ENCODE peak calls at places on chromosome 2, in six cellular contexts. I is GM20000, H is Calu3, Y is pancreas, Z is bronchial epithelial cell, R is K562. S is an unnamed sample.

GRCh38 chr2:171404258-171404657 is 29.5 kb downstream of the METTL8 start:
- DNase-seq in R (no peak), Z (peak; percentile 93), Y (no peak), I (no peak), H (no peak), S (no peak)

GRCh38 chr2:241852116-241852980 is 6.3 kb downstream of the PDCD1 start:
- DNase-seq in H (no peak), Y (peak; percentile 3), R (no peak), I (peak; percentile 23), Z (no peak), S (no peak)

GRCh38 chr2:131130298-131130596 is 25.1 kb downstream of the PLEKHB2 start:
- DNase-seq in R (no peak), H (no peak), I (no peak), Z (no peak), Y (no peak), S (no peak)

GRCh38 chr2:105375001-105375561 is 23.8 kb downstream of the FHL2 start:
- DNase-seq in H (no peak), Y (no peak), Z (no peak), R (no peak), I (no peak), S (no peak)

GRCh38 chr2:144886847-144887246 is 366.9 kb upstream of the ZEB2 start:
- DNase-seq in Z (no peak), R (no peak), Y (peak; percentile 23), I (no peak), H (no peak), S (no peak)

GRCh38 chr2:105365176-105365575 is 27.8 kb downstream of the C2orf49 start:
- DNase-seq in Y (no peak), H (no peak), Z (no peak), I (no peak), R (no peak), S (no peak)

GRCh38 chr2:205617905-205618304 is 64.4 kb upstream of the NRP2 start:
- DNase-seq in Y (no peak), R (no peak), H (no peak), I (no peak), Z (peak; percentile 28), S (no peak)

GRCh38 chr2:146821836-146822316 is 1023.0 kb upstream of the ACVR2A start:
- DNase-seq in Z (peak; percentile 48), H (no peak), Y (no peak), R (no peak), I (no peak), S (no peak)

GRCh38 chr2:176500921-176501320 is 231.7 kb downstream of the MTX2 start:
- DNase-seq in H (no peak), R (no peak), Z (no peak), I (no peak), Y (no peak), S (no peak)

GRCh38 chr2:3664925-3665324 is 6.9 kb downstream of the ALLC start:
- DNase-seq in R (no peak), I (no peak), Y (no peak), Z (no peak), H (no peak), S (no peak)

GRCh38 chr2:3492951-3493609 is 26.3 kb downstream of the ADI1 start:
- DNase-seq in Y (no peak), H (no peak), Z (peak; percentile 16), R (no peak), I (no peak), S (peak; percentile 9)

GRCh38 chr2:43397411-43397810 is 171.0 kb upstream of the ZFP36L2 start:
- DNase-seq in Y (no peak), I (no peak), R (no peak), Z (no peak), H (no peak), S (no peak)

GRCh38 chr2:43399515-43400245 is 173.3 kb upstream of the ZFP36L2 start:
- DNase-seq in I (no peak), Y (no peak), H (no peak), Z (no peak), R (no peak), S (no peak)

GRCh38 chr2:43397821-43398220 is 171.4 kb upstream of the ZFP36L2 start:
- DNase-seq in R (no peak), I (no peak), Z (no peak), Y (no peak), H (no peak), S (no peak)

GRCh38 chr2:43400508-43400907 is 174.1 kb upstream of the ZFP36L2 start:
- DNase-seq in H (no peak), Y (no peak), I (no peak), R (no peak), Z (no peak), S (no peak)

GRCh38 chr2:43399098-43399497 is 172.7 kb upstream of the ZFP36L2 start:
- DNase-seq in Z (no peak), H (no peak), Y (no peak), R (no peak), I (no peak), S (no peak)
- TF ChIP-seq CTCF in Z (no peak), H (no peak), Y (no peak), R (no peak), I (no peak), S (no peak)

DNA sequence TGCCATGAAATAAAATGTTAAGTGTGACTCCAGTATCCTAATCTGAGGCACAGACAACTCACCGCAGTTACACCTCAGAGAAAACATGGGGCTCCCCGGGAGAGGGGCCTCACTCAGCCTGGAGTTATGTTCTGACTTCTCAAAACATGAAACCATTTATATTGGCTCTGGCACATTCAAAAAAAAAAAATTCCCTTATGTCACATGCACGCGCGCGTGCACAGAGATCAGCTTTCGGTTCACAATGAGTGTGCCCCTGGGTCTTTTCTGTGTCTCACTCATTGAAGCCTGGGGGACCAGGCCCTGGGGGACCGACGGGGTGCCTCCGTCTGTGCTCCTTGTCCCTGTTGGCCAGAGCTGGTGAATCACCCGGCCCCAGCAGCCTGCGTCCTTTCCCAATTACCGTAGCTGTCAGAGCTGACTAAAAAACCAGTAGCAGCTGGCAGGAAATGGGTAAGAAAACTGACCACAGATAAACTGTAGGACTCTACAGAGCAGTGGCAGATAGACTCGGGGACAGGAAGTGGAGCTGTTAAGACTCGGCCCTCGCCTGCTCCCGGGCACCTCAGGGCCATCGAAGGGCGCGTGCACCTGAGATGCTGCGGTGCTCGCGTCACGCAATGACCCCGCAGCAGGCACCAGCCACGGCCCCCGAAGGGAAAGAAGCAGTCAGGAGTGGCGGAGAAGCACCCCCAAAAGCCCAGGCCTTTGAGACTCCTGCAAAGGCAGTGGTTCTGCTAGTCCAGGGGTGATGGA is 138.3 kb upstream of the ID2 start:
- DNase-seq in H (no peak), Z (no peak), Y (no peak), R (no peak), I (peak; percentile 76), S (peak; percentile 82)
- TF ChIP-seq CTCF in H (no peak), Z (no peak), Y (no peak), R (no peak), I (no peak), S (no peak)

GRCh38 chr2:1153959-1154358 is 203.3 kb downstream of the SNTG2 start:
- DNase-seq in H (no peak), Z (no peak), Y (no peak), R (no peak), I (no peak), S (no peak)

GRCh38 chr2:1143129-1143528 is 192.5 kb downstream of the SNTG2 start:
- DNase-seq in H (no peak), I (no peak), R (no peak), Y (no peak), Z (peak; percentile 42), S (no peak)

GRCh38 chr2:1150724-1151511 is 200.3 kb downstream of the SNTG2 start:
- DNase-seq in I (no peak), Y (no peak), R (no peak), H (no peak), Z (no peak), S (no peak)

GRCh38 chr2:1152375-1152774 is 201.7 kb downstream of the SNTG2 start:
- DNase-seq in R (no peak), Z (no peak), Y (no peak), I (no peak), H (no peak), S (no peak)

GRCh38 chr2:1147873-1148612 is 197.4 kb downstream of the SNTG2 start:
- DNase-seq in R (no peak), H (no peak), Z (no peak), Y (no peak), I (no peak), S (no peak)
- TF ChIP-seq CTCF in R (no peak), H (no peak), Z (no peak), Y (no peak), I (no peak), S (no peak)

DNA sequence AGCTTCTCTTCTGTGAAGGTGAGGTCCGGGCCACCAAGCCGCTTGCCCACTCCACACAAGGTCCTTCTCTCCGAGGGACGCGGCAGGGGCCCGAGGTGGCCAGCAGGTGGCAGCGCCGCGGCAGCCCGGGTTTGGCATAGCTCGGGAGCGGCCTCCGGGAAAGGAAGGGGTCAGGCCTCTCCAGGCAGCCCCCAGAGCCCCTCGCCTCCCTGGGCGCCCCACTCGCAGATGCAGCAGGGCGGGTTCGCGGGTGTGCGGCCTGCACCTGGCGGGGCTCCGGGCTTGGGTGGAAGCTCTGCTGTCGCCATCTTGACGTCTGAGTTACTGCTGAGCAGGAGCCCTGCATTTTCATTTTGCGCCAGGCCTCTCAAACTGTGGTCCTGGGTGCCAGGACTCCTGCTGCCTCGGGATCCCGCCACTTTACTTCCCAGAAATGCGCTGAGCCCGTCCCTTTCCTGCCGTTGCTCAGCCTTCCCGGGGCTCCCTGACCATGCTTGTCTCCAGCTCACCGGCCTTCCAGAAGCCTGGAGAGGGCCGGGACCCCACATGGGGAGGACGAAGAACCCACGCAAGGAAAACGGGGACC is 18.6 kb upstream of the NCL start:
- DNase-seq in Y (peak; percentile 79), R (peak; percentile 60), Z (peak; percentile 29), I (peak; percentile 91), H (peak; percentile 85), S (peak; percentile 89)
- TF ChIP-seq CTCF in Y (peak; percentile 85), R (peak; percentile 68), Z (peak; percentile 95), I (peak; percentile 96), H (peak; percentile 95), S (peak; percentile 98)

GRCh38 chr2:15034246-15034645 is 401.7 kb downstream of the LRATD1 start:
- DNase-seq in Z (no peak), H (no peak), Y (no peak), I (no peak), R (no peak), S (no peak)

GRCh38 chr2:15034860-15035259 is 402.3 kb downstream of the LRATD1 start:
- DNase-seq in I (no peak), H (no peak), Y (no peak), Z (no peak), R (no peak), S (no peak)

GRCh38 chr2:15028406-15028805 is 395.9 kb downstream of the LRATD1 start:
- DNase-seq in Y (no peak), H (no peak), Z (no peak), R (no peak), I (no peak), S (no peak)

GRCh38 chr2:15031745-15032240 is 399.3 kb downstream of the LRATD1 start:
- DNase-seq in Y (no peak), I (peak; percentile 59), R (no peak), Z (no peak), H (no peak), S (peak; percentile 50)
- TF ChIP-seq CTCF in Y (no peak), I (no peak), R (no peak), Z (peak; percentile 1), H (no peak), S (no peak)

DNA sequence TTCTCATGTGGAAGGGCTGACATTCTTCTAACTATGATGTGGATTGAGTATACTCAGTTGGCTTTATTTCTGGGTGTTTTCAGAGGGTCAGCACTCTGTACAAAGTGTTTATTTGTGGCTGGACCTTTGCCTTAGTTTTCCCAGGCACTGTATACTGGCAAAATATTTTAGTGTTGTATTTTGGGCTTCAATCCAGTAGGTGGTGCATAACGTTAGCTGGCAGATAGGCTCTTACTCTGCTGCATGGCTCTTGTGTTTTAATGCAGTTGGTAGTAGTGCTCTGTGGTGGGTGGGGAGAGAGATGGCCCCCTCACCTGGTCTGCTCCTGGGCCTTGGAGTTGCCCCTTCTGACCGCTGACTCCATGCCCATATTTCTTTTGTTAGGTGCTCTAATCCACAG is 75.6 kb upstream of the REG3A start:
- DNase-seq in H (no peak), R (peak; percentile 1), I (no peak), Y (no peak), Z (no peak), S (no peak)
- TF ChIP-seq CTCF in H (no peak), R (peak; percentile 20), I (no peak), Y (no peak), Z (no peak), S (no peak)

S was measured in GM10248.